ENCODE peak calls at places on chromosome 16, in seven cellular contexts. B, M, R, O, Y, L and G are unnamed samples. For H3K36me3, the result is how much of the 10 kb centered on the place peaks cover.

GRCh38 chr16:75286996-75287395 is 35.6 kb upstream of the BCAR1 start:
- DNase-seq in B (no peak), L (no peak), R (no peak), Y (no peak), O (no peak), M (no peak), G (no peak)

GRCh38 chr16:20918486-20919239 is 18.1 kb downstream of the LYRM1 start:
- DNase-seq in R (no peak), Y (peak), L (no peak), B (no peak), M (peak), O (no peak), G (no peak)

GRCh38 chr16:69049146-69049545 is 56.3 kb upstream of the HAS3 start:
- DNase-seq in M (no peak), L (no peak), B (no peak), O (no peak), R (no peak), Y (no peak), G (no peak)

GRCh38 chr16:69112285-69113129 is 7.1 kb downstream of the HAS3 start:
- DNase-seq in M (no peak), B (peak), R (peak), L (no peak), Y (peak), O (peak), G (peak)

GRCh38 chr16:855471-855870 is 54.9 kb upstream of the GNG13 start:
- DNase-seq in L (no peak), B (no peak), R (no peak), Y (no peak), M (no peak), O (no peak), G (no peak)

GRCh38 chr16:3957344-3957980 is 76.9 kb upstream of the CREBBP start:
- DNase-seq in B (no peak), M (no peak), R (no peak), L (no peak), O (no peak), Y (no peak), G (no peak)

GRCh38 chr16:1745181-1745899 is 26.0 kb downstream of the NME3 start:
- DNase-seq in L (no peak), M (no peak), B (no peak), R (no peak), Y (no peak), O (no peak), G (no peak)

GRCh38 chr16:28494141-28494851 is at the start of gene APOBR:
- DNase-seq in Y (no peak), B (peak), O (no peak), M (peak), R (no peak), L (no peak), G (peak)

GRCh38 chr16:1428511-1428910 is 2.4 kb upstream of the PERCC1 start:
- DNase-seq in R (no peak), O (no peak), B (no peak), L (no peak), Y (no peak), M (no peak), G (no peak)

GRCh38 chr16:19914877-19915276 is 30.2 kb upstream of the GPRC5B start:
- DNase-seq in L (no peak), B (no peak), R (no peak), M (no peak), O (no peak), Y (no peak), G (no peak)

GRCh38 chr16:14320406-14320805 is 249.3 kb downstream of the MRTFB start:
- DNase-seq in Y (no peak), O (no peak), B (no peak), M (no peak), L (no peak), R (no peak), G (no peak)

GRCh38 chr16:69709456-69710084 is 16.8 kb downstream of the NQO1 start:
- DNase-seq in O (peak), M (no peak), Y (no peak), B (no peak), R (peak), L (peak), G (no peak)

GRCh38 chr16:75074920-75075687 is 41.5 kb downstream of the LDHD start:
- DNase-seq in L (no peak), Y (no peak), B (peak), O (no peak), M (no peak), R (no peak), G (peak)

GRCh38 chr16:53502331-53503269 is at the start of gene AKTIP:
- DNase-seq in M (peak), O (peak), Y (peak), L (peak), R (no peak), B (peak), G (peak)

GRCh38 chr16:2487903-2488531 is 13.1 kb downstream of the TBC1D24 start:
- DNase-seq in L (no peak), R (no peak), Y (no peak), M (no peak), O (peak), B (no peak), G (no peak)

GRCh38 chr16:19835989-19836421 is 48.6 kb downstream of the GPRC5B start:
- DNase-seq in O (no peak), R (no peak), M (no peak), Y (no peak), L (no peak), B (no peak), G (no peak)

GRCh38 chr16:2007081-2007836 is 2.4 kb downstream of the ZNF598 start:
- DNase-seq in B (no peak), Y (no peak), M (no peak), L (no peak), O (no peak), R (no peak), G (no peak)

GRCh38 chr16:29808219-29808900 is 2.0 kb downstream of the MAZ start:
- DNase-seq in L (no peak), Y (no peak), R (no peak), B (no peak), M (peak), O (no peak), G (no peak)

GRCh38 chr16:29806096-29806579 is at the start of gene MAZ:
- DNase-seq in M (no peak), R (no peak), L (no peak), B (no peak), O (peak), Y (no peak), G (no peak)

GRCh38 chr16:29809031-29809747 is 2.8 kb upstream of the PRRT2 start:
- DNase-seq in B (no peak), M (peak), R (no peak), Y (no peak), O (no peak), L (no peak), G (no peak)

GRCh38 chr16:29806641-29807425 is 504 bp downstream of the MAZ start:
- DNase-seq in M (peak), L (no peak), R (peak), O (peak), Y (peak), B (peak), G (peak)

DNA sequence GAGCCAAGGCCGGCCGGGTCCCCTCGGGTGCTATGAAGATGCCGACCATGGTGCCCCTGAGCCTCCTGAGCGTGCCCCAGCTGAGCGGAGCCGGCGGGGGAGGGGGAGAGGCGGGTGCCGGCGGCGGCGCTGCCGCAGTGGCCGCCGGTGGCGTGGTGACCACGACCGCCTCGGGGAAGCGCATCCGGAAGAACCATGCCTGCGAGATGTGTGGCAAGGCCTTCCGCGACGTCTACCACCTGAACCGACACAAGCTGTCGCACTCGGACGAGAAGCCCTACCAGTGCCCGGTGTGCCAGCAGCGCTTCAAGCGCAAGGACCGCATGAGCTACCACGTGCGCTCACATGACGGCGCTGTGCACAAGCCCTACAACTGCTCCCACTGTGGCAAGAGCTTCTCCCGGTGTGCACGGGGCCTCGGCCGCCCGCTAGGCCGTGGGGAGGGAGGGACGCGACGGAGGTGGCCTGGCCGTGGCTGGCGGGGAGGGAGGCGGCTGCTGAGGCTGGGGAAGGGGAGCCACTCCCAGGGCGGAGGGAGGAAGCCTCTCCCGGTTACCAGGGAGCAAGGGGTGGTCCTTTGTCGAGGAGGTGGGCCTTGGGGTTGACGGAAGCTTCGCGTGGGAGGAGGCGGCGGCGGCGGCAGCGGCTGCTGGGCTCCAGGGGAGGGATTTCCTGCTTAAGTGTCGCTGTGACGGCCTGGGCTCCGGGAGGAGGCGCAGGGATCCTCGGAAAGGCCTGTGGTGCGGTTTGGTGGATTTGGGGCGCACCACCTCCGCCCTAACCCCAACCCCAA is 1.3 kb downstream of the MAZ start:
- DNase-seq in L (peak), O (peak), B (peak), R (peak), M (peak), Y (peak), G (peak)
- TF ChIP-seq EP300 in L (no peak), O (no peak), B (no peak), R (no peak), M (no peak), Y (no peak), G (no peak)

DNA sequence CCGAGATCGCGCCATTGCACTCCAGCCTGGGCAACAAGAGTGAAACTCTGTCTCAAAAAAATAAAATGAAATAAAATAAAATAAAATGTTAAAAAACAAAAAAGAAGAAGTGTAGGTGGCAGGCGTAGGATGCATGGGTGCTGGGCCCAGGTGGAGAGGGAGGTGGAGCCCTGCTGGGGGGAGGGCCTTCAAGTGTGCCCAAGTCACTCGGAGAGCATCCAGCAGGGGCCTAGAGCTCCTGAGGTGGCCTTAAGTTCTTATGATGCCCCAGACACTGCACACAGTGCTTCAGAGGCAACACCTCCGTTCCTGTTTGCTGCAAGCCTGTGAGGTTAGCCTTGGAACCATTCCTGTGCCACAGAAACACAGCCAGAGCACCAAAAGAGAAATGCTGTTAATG is 23.2 kb downstream of the IL4R start:
- DNase-seq in O (no peak), Y (no peak), L (no peak), B (no peak), R (no peak), M (no peak), G (no peak)
- H3K36me3 ChIP-seq in O (under half), Y (under half), L (half or more), B (under half), R (under half), M (under half), G (half or more)

DNA sequence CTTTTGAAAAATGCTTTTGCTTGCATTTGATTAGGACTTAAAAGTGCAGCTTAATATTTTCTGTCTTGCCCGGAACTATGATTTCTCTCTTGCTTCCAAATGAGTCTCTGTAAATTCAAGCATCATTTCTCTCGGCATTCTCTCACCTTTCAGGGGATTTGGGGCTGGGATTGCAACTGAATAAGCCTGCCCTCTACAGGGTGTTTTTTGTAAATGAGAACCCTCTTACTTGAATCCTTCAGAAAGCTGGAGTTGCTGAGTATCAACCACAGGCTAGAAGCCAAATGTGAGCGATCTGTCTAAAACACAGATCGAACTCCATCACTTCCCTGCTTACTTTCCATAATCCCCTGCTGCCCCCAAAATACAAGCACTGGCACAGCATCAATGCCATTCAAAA is 234.6 kb downstream of the TMEM114 start:
- DNase-seq in R (no peak), L (no peak), Y (no peak), M (no peak), O (peak), B (no peak), G (no peak)
- TF ChIP-seq CTCF in R (peak), L (no peak), Y (no peak), M (no peak), O (no peak), B (no peak), G (no peak)

GRCh38 chr16:56702836-56703235 is 20.6 kb downstream of the MT1X start:
- DNase-seq in Y (no peak), M (no peak), B (no peak), O (no peak), L (no peak), R (no peak), G (no peak)

GRCh38 chr16:56700195-56700594 is 17.9 kb downstream of the MT1X start:
- DNase-seq in M (no peak), L (no peak), Y (no peak), B (no peak), R (no peak), O (no peak), G (no peak)

GRCh38 chr16:56697456-56698155 is 15.3 kb downstream of the MT1X start:
- DNase-seq in Y (no peak), M (no peak), L (no peak), B (no peak), O (no peak), R (no peak), G (no peak)

GRCh38 chr16:56700631-56701030 is 18.4 kb downstream of the MT1X start:
- DNase-seq in M (no peak), R (no peak), L (no peak), Y (no peak), B (no peak), O (no peak), G (no peak)

GRCh38 chr16:56701534-56701933 is 19.3 kb downstream of the MT1X start:
- DNase-seq in M (no peak), O (no peak), R (no peak), Y (no peak), L (no peak), B (no peak), G (no peak)
- TF ChIP-seq EP300 in M (no peak), O (no peak), R (no peak), Y (no peak), L (no peak), B (no peak), G (no peak)

GRCh38 chr16:86572616-86573015 is 5.7 kb upstream of the FOXL1 start:
- DNase-seq in M (no peak), O (no peak), Y (no peak), R (no peak), L (no peak), B (no peak), G (no peak)
- H3K36me3 ChIP-seq in M (under half), O (under half), Y (under half), R (under half), L (under half), B (under half), G (under half)

GRCh38 chr16:86834451-86835035 is 256.2 kb downstream of the FOXL1 start:
- DNase-seq in Y (peak), R (no peak), L (no peak), B (no peak), O (no peak), M (no peak), G (no peak)
- TF ChIP-seq CTCF in Y (no peak), R (no peak), L (no peak), B (no peak), O (peak), M (no peak), G (no peak)

DNA sequence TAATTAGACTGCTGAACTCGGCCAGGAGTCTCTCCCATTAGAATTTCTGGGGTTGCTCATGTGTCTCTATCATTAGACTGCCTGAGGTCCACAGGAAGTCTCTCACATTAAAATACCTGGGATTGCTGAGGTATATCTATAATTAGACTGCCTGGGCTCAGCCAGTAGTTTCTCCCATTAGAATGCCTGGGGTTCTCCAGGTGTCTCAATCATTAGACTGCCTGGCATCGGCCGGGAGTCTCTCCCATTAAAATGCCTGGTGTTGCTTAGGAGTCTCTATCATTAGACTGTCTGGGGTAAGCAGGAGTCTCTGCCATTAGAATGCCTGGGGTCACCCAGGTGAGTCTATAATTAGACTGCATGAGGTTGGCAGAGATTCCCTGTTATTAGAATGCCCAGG is 2233.4 kb downstream of the TP53TG3F start:
- DNase-seq in L (no peak), O (no peak), R (no peak), B (no peak), Y (no peak), M (no peak), G (no peak)
- TF ChIP-seq EP300 in L (no peak), O (no peak), R (no peak), B (no peak), Y (no peak), M (no peak), G (no peak)

DNA sequence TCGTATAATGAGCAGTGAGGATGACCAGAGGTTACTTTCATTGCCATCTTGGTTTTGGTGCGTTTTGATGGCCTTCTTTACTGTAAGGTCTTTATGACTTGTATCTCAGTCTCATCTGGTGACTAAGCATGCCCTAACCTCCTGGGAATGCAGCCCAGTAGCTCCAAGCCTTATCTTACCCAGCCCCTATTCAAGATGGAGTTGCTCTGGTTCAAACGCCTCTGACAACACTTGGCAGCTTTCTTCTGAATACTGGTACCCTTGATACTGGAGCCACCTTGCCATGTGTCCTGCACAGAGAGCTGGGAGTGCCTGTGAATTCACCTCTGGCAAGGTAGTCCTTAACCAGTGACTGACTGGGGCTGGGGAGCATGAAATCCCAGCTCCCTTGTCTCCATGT is 17.2 kb downstream of the NUDT7 start:
- DNase-seq in B (no peak), M (no peak), L (no peak), Y (no peak), R (no peak), O (no peak), G (no peak)
- H3K36me3 ChIP-seq in B (under half), M (under half), L (under half), Y (under half), R (under half), O (under half), G (under half)

DNA sequence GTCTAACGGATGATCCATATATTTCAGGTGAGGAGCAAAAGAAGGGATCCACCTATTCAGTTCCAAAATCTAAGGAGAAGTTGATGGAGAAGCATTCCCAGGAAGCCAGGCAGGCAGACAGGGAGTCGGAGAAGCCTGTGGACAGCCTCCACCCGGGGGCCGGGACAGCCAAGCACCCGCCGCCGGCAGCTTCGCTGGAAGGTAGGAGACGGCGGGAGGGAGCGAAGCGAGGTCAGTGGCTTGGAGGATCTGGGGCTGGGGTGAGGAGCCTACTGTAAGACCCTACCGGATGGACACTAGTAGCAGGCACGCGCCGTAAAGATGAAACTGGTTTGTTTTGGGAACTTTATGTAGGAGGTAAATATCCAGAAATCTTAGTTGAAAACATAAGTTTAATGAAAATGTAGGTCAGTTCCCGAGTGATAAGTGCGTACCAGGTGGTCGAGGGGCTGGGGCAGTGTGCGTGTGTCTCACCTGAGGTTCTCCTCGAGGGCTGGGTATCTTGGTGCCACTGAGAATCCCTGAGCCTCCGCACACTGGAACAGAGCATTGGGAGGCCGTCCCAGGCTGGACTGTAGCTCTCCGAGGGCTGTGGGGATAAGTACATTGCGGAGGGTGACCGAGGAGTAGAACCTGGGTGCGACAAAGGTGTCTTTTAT is 714 bp downstream of the SPATA33 start:
- DNase-seq in Y (no peak), B (no peak), O (peak), R (no peak), M (no peak), L (peak), G (peak)
- TF ChIP-seq CTCF in Y (no peak), B (no peak), O (no peak), R (no peak), M (no peak), L (no peak), G (no peak)